ENCODE peak calls at places on chromosomes 2 and 18, in nine cellular contexts. P, D, S, R, C, L, Z, Q and A are unnamed samples.
A peak's percentile ranks its signal among the peaks of the same experiment; 100 is the strongest.

GRCh38 chr18:63022429-63023022 is 297.0 kb downstream of the BCL2 start:
- DNase-seq in S (no peak), D (no peak), R (no peak), Q (no peak), P (no peak), C (no peak), L (peak; percentile 76), Z (no peak), A (no peak)

GRCh38 chr2:219612605-219613286 is 14.7 kb upstream of the SLC4A3 start:
- DNase-seq in Z (no peak), D (no peak), S (no peak), P (no peak), L (no peak), Q (no peak), R (no peak), C (no peak), A (no peak)

GRCh38 chr2:38462121-38462634 is 85.1 kb upstream of the ATL2 start:
- DNase-seq in P (no peak), R (peak; percentile 62), Q (peak; percentile 48), C (no peak), Z (peak; percentile 95), S (peak; percentile 86), D (peak; percentile 94), L (no peak), A (no peak)

GRCh38 chr2:42125887-42126594 is 43.1 kb upstream of the EML4 start:
- DNase-seq in R (no peak), P (no peak), D (peak; percentile 29), L (peak; percentile 43), C (no peak), Z (no peak), Q (no peak), S (no peak), A (no peak)

GRCh38 chr2:165281387-165281786 is 42.2 kb downstream of the SCN2A start:
- DNase-seq in S (no peak), L (no peak), D (peak; percentile 3), P (no peak), Q (no peak), Z (no peak), R (no peak), C (no peak), A (no peak)

GRCh38 chr2:167196461-167197252 is 308.4 kb downstream of the XIRP2 start:
- DNase-seq in D (peak; percentile 74), P (peak; percentile 59), R (no peak), S (peak; percentile 50), C (no peak), Q (no peak), L (no peak), Z (peak; percentile 42), A (no peak)

GRCh38 chr2:135202751-135203150 is 150.7 kb downstream of the RAB3GAP1 start:
- DNase-seq in L (no peak), P (no peak), S (peak; percentile 29), R (no peak), D (no peak), C (no peak), Q (no peak), Z (no peak), A (no peak)

GRCh38 chr2:36672199-36672598 is 24.3 kb upstream of the VIT start:
- DNase-seq in Z (peak; percentile 25), L (no peak), Q (no peak), C (no peak), D (peak; percentile 76), R (no peak), S (peak; percentile 70), P (no peak), A (no peak)

GRCh38 chr2:218962859-218963492 is 3.5 kb downstream of the CDK5R2 start:
- DNase-seq in L (peak; percentile 98), Q (no peak), Z (peak; percentile 14), C (no peak), S (peak; percentile 65), R (no peak), D (peak; percentile 88), P (peak; percentile 81), A (peak; percentile 28)

GRCh38 chr2:152560163-152560562 is 157.1 kb downstream of the PRPF40A start:
- DNase-seq in D (peak; percentile 55), L (no peak), S (peak; percentile 83), P (no peak), R (peak; percentile 52), Q (no peak), Z (no peak), C (no peak), A (no peak)

DNA sequence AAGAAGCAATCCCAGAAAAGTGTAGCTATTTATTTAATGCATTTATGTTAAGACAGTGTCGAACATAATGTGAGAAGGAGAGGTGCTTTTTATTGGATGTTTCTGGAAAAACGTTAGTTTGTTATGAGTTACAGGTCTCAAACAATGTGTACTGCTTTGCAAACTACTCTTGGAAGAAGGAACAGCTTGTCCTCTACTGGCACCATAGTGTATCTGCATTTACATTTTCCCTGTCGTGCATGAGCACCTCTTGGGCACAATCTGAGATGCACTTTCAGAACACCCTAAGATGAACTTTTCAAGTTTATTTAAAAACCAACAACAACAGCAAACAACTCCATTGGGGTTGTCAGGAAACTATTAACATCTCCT is 22.8 kb downstream of the CCNYL1 start:
- DNase-seq in Q (no peak), D (peak; percentile 58), S (peak; percentile 56), Z (peak; percentile 48), R (peak; percentile 42), L (no peak), C (no peak), P (no peak), A (no peak)
- TF ChIP-seq CTCF in Q (peak; percentile 72), D (peak; percentile 65), S (peak; percentile 61), Z (peak; percentile 66), R (peak; percentile 67), L (peak; percentile 32), C (no peak), P (peak; percentile 42), A (peak; percentile 37)

GRCh38 chr2:174527959-174528358 is 41.1 kb upstream of the GPR155 start:
- DNase-seq in C (no peak), Z (no peak), Q (no peak), S (no peak), D (no peak), R (no peak), L (no peak), P (no peak), A (no peak)

GRCh38 chr2:174524525-174524924 is 37.7 kb upstream of the GPR155 start:
- DNase-seq in P (no peak), R (no peak), C (no peak), Z (no peak), L (no peak), S (no peak), Q (no peak), D (no peak), A (peak; percentile 52)

GRCh38 chr2:174527101-174527721 is 40.4 kb upstream of the GPR155 start:
- DNase-seq in Z (no peak), S (no peak), R (no peak), C (no peak), Q (no peak), P (no peak), L (no peak), D (no peak), A (no peak)

GRCh38 chr2:174518397-174518796 is 31.6 kb upstream of the GPR155 start:
- DNase-seq in D (no peak), R (no peak), S (peak; percentile 31), Z (no peak), L (no peak), P (no peak), C (no peak), Q (no peak), A (no peak)

GRCh38 chr2:174522553-174522952 is 35.7 kb upstream of the GPR155 start:
- DNase-seq in P (no peak), S (peak; percentile 35), R (no peak), Z (no peak), C (no peak), Q (no peak), D (peak; percentile 26), L (no peak), A (no peak)
- TF ChIP-seq CTCF in P (peak; percentile 20), S (peak; percentile 14), R (peak; percentile 40), Z (peak; percentile 25), C (no peak), Q (peak; percentile 52), D (peak; percentile 16), L (peak; percentile 35), A (peak; percentile 40)

DNA sequence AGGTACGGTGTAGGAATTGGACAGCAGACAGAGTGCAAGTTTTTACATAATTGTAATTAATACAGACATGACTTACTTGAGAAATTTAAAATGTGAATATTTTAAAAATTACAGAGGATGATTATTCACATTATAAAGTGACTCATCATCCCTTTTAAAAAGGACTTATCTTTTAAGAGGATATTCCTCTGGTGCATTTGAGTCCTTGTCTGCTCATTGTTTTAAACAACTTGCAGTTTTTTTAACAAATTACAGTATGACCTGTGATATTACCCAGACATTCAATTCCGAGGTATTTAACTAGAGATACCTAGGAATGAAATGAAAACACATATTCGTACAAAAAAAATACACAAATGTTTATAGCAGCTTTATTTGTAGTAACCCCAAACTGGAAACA is 38.0 kb downstream of the SPTBN1 start:
- DNase-seq in R (no peak), D (no peak), S (no peak), C (no peak), L (no peak), Z (no peak), Q (no peak), P (no peak), A (no peak)
- TF ChIP-seq CTCF in R (no peak), D (no peak), S (no peak), C (no peak), L (no peak), Z (no peak), Q (no peak), P (no peak), A (no peak)

GRCh38 chr18:12765586-12765985 is 62.7 kb downstream of the PSMG2 start:
- DNase-seq in P (no peak), D (no peak), C (no peak), S (no peak), Z (no peak), R (no peak), Q (no peak), L (no peak), A (no peak)

GRCh38 chr18:12767580-12768155 is 64.8 kb downstream of the PSMG2 start:
- DNase-seq in C (no peak), R (no peak), L (no peak), P (no peak), S (no peak), Z (no peak), Q (no peak), D (no peak), A (peak; percentile 19)

GRCh38 chr18:12765127-12765526 is 62.3 kb downstream of the PSMG2 start:
- DNase-seq in Z (no peak), L (peak; percentile 57), D (no peak), C (no peak), Q (no peak), P (no peak), R (no peak), S (no peak), A (peak; percentile 16)

GRCh38 chr18:12768622-12769021 is 65.8 kb downstream of the PSMG2 start:
- DNase-seq in R (no peak), D (peak; percentile 69), L (no peak), Z (peak; percentile 61), P (no peak), S (peak; percentile 75), Q (no peak), C (no peak), A (peak; percentile 10)

DNA sequence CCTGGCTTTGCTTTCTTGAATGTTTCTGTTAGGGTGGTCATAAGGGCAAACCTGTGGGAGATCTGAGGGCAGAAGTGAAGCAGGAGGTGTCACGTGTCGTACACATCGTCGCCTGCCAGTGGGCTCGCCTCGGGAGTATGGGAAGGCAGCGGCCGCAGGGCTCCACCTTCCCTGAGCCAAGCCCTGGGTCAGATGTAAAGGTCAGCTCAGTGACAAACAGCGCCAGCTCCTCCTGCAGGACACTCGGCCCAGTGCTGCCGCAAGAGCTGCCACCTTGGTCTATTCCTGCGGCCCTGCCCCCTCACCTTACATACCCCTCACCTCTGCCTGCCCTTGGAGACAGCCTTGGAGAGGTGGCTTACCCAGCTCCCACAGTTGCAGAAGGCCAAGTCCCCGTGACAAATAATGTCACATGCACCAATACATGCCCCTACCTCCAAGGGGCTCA is 64.2 kb downstream of the PSMG2 start:
- DNase-seq in Q (no peak), S (no peak), D (no peak), P (no peak), L (peak; percentile 93), R (no peak), Z (no peak), C (no peak), A (peak; percentile 12)
- TF ChIP-seq CTCF in Q (peak; percentile 60), S (no peak), D (no peak), P (no peak), L (peak; percentile 75), R (no peak), Z (peak; percentile 28), C (no peak), A (no peak)